ENCODE peak calls at places on chromosomes 6 and 20, in seven cellular contexts. One of them, this sample, is unnamed.

GRCh38 chr6:158816329-158816728 is 2.8 kb downstream of the EZR start:
- DNase-seq in activated naive CD8-positive, alpha-beta T cell treated with anti-CD3 and anti-CD28 coated beads for 36 hours: no peak
- DNase-seq in heart left ventricle: no peak
- DNase-seq in epithelial cell of esophagus: peak
- DNase-seq in EL: no peak
- DNase-seq in left cardiac atrium: no peak
- DNase-seq in cardiac fibroblast: no peak
- DNase-seq in this sample: no peak

GRCh38 chr20:53918010-53918311 is 152.4 kb downstream of the BCAS1 start:
- DNase-seq in epithelial cell of esophagus: no peak
- DNase-seq in EL: no peak
- DNase-seq in cardiac fibroblast: no peak
- DNase-seq in heart left ventricle: no peak
- DNase-seq in activated naive CD8-positive, alpha-beta T cell treated with anti-CD3 and anti-CD28 coated beads for 36 hours: no peak
- DNase-seq in left cardiac atrium: no peak
- DNase-seq in this sample: no peak

GRCh38 chr6:169029861-169030260 is 223.8 kb downstream of the THBS2 start:
- DNase-seq in heart left ventricle: no peak
- DNase-seq in EL: no peak
- DNase-seq in activated naive CD8-positive, alpha-beta T cell treated with anti-CD3 and anti-CD28 coated beads for 36 hours: no peak
- DNase-seq in epithelial cell of esophagus: no peak
- DNase-seq in left cardiac atrium: no peak
- DNase-seq in cardiac fibroblast: no peak
- DNase-seq in this sample: no peak

GRCh38 chr20:62607366-62608217 is 34.7 kb upstream of the SLCO4A1 start:
- DNase-seq in cardiac fibroblast: no peak
- DNase-seq in activated naive CD8-positive, alpha-beta T cell treated with anti-CD3 and anti-CD28 coated beads for 36 hours: no peak
- DNase-seq in heart left ventricle: no peak
- DNase-seq in EL: no peak
- DNase-seq in epithelial cell of esophagus: no peak
- DNase-seq in left cardiac atrium: no peak
- DNase-seq in this sample: no peak

GRCh38 chr20:52592567-52592966 is 379.6 kb upstream of the TSHZ2 start:
- DNase-seq in heart left ventricle: no peak
- DNase-seq in cardiac fibroblast: no peak
- DNase-seq in left cardiac atrium: no peak
- DNase-seq in EL: no peak
- DNase-seq in epithelial cell of esophagus: no peak
- DNase-seq in activated naive CD8-positive, alpha-beta T cell treated with anti-CD3 and anti-CD28 coated beads for 36 hours: no peak
- DNase-seq in this sample: no peak

GRCh38 chr6:111487656-111488055 is 4.6 kb upstream of the REV3L start:
- DNase-seq in cardiac fibroblast: peak
- DNase-seq in epithelial cell of esophagus: peak
- DNase-seq in EL: peak
- DNase-seq in heart left ventricle: no peak
- DNase-seq in left cardiac atrium: no peak
- DNase-seq in activated naive CD8-positive, alpha-beta T cell treated with anti-CD3 and anti-CD28 coated beads for 36 hours: no peak
- DNase-seq in this sample: no peak

GRCh38 chr6:170202416-170203135 is 88.3 kb downstream of the DLL1 start:
- DNase-seq in left cardiac atrium: no peak
- DNase-seq in EL: no peak
- DNase-seq in heart left ventricle: no peak
- DNase-seq in activated naive CD8-positive, alpha-beta T cell treated with anti-CD3 and anti-CD28 coated beads for 36 hours: no peak
- DNase-seq in epithelial cell of esophagus: no peak
- DNase-seq in cardiac fibroblast: no peak
- DNase-seq in this sample: no peak

GRCh38 chr6:116877743-116878142 is 701 bp downstream of the RFX6 start:
- DNase-seq in cardiac fibroblast: no peak
- DNase-seq in heart left ventricle: no peak
- DNase-seq in left cardiac atrium: no peak
- DNase-seq in epithelial cell of esophagus: no peak
- DNase-seq in activated naive CD8-positive, alpha-beta T cell treated with anti-CD3 and anti-CD28 coated beads for 36 hours: no peak
- DNase-seq in EL: no peak
- DNase-seq in this sample: no peak

GRCh38 chr20:63337786-63338420 is 23.2 kb downstream of the CHRNA4 start:
- DNase-seq in heart left ventricle: no peak
- DNase-seq in epithelial cell of esophagus: no peak
- DNase-seq in cardiac fibroblast: peak
- DNase-seq in EL: no peak
- DNase-seq in left cardiac atrium: no peak
- DNase-seq in activated naive CD8-positive, alpha-beta T cell treated with anti-CD3 and anti-CD28 coated beads for 36 hours: no peak
- DNase-seq in this sample: no peak

GRCh38 chr20:10076126-10077080 is 41.6 kb downstream of the ANKEF1 start:
- DNase-seq in epithelial cell of esophagus: peak
- DNase-seq in heart left ventricle: no peak
- DNase-seq in activated naive CD8-positive, alpha-beta T cell treated with anti-CD3 and anti-CD28 coated beads for 36 hours: no peak
- DNase-seq in cardiac fibroblast: peak
- DNase-seq in left cardiac atrium: no peak
- DNase-seq in EL: no peak
- DNase-seq in this sample: no peak

GRCh38 chr6:155599571-155599970 is 143.9 kb upstream of the NOX3 start:
- DNase-seq in left cardiac atrium: no peak
- DNase-seq in activated naive CD8-positive, alpha-beta T cell treated with anti-CD3 and anti-CD28 coated beads for 36 hours: no peak
- DNase-seq in cardiac fibroblast: no peak
- DNase-seq in heart left ventricle: no peak
- DNase-seq in EL: no peak
- DNase-seq in epithelial cell of esophagus: no peak
- DNase-seq in this sample: no peak

GRCh38 chr6:112237644-112238043 is 16.7 kb downstream of the LAMA4 start:
- DNase-seq in left cardiac atrium: peak
- DNase-seq in epithelial cell of esophagus: peak
- DNase-seq in cardiac fibroblast: peak
- DNase-seq in EL: peak
- DNase-seq in heart left ventricle: peak
- DNase-seq in activated naive CD8-positive, alpha-beta T cell treated with anti-CD3 and anti-CD28 coated beads for 36 hours: no peak
- DNase-seq in this sample: peak

GRCh38 chr20:38893485-38894090 is 32.6 kb upstream of the FAM83D start:
- DNase-seq in epithelial cell of esophagus: peak
- DNase-seq in cardiac fibroblast: peak
- DNase-seq in EL: peak
- DNase-seq in left cardiac atrium: peak
- DNase-seq in heart left ventricle: peak
- DNase-seq in activated naive CD8-positive, alpha-beta T cell treated with anti-CD3 and anti-CD28 coated beads for 36 hours: peak
- DNase-seq in this sample: peak

GRCh38 chr6:84568971-84569370 is 195.4 kb downstream of the TBX18 start:
- DNase-seq in cardiac fibroblast: peak
- DNase-seq in activated naive CD8-positive, alpha-beta T cell treated with anti-CD3 and anti-CD28 coated beads for 36 hours: no peak
- DNase-seq in heart left ventricle: no peak
- DNase-seq in epithelial cell of esophagus: peak
- DNase-seq in EL: peak
- DNase-seq in left cardiac atrium: no peak
- DNase-seq in this sample: no peak

GRCh38 chr6:144730088-144730640 is 445.0 kb downstream of the UTRN start:
- DNase-seq in EL: no peak
- DNase-seq in left cardiac atrium: no peak
- DNase-seq in cardiac fibroblast: no peak
- DNase-seq in heart left ventricle: no peak
- DNase-seq in activated naive CD8-positive, alpha-beta T cell treated with anti-CD3 and anti-CD28 coated beads for 36 hours: no peak
- DNase-seq in epithelial cell of esophagus: peak
- DNase-seq in this sample: no peak

GRCh38 chr6:121437861-121438651 is 2.6 kb downstream of the GJA1 start:
- DNase-seq in left cardiac atrium: peak
- DNase-seq in heart left ventricle: no peak
- DNase-seq in activated naive CD8-positive, alpha-beta T cell treated with anti-CD3 and anti-CD28 coated beads for 36 hours: no peak
- DNase-seq in epithelial cell of esophagus: peak
- DNase-seq in cardiac fibroblast: peak
- DNase-seq in EL: peak
- DNase-seq in this sample: no peak

This sample was measured in psoas muscle.